ENCODE peak calls at places on chromosomes 16 and 17, in ten cellular contexts. N, R, O, E, L, S, C, I, K and V are unnamed samples.

GRCh38 chr16:14334366-14335105 is 263.4 kb downstream of the MRTFB start:
- DNase-seq in E (no peak), C (peak), R (peak), K (no peak), N (no peak), S (no peak), O (no peak), L (no peak), I (no peak), V (no peak)

GRCh38 chr16:81440888-81441663 is 3.5 kb upstream of the CMIP start:
- DNase-seq in E (no peak), K (no peak), I (no peak), S (no peak), N (no peak), C (no peak), R (no peak), O (no peak), L (no peak), V (no peak)

GRCh38 chr17:1471490-1471889 is 15.5 kb upstream of the CRK start:
- DNase-seq in C (no peak), I (no peak), E (no peak), R (no peak), K (no peak), S (no peak), O (no peak), L (no peak), N (no peak), V (no peak)

GRCh38 chr17:5226940-5227878 is 7.5 kb downstream of the SCIMP start:
- DNase-seq in O (no peak), S (no peak), L (no peak), N (no peak), I (no peak), K (no peak), C (no peak), E (no peak), R (no peak), V (no peak)

GRCh38 chr17:48194097-48194550 is 86.6 kb downstream of the SNX11 start:
- DNase-seq in I (no peak), C (no peak), K (no peak), R (peak), E (no peak), O (no peak), S (no peak), N (no peak), L (no peak), V (no peak)

GRCh38 chr17:21039839-21040575 is 2.8 kb downstream of the USP22 start:
- DNase-seq in N (no peak), E (peak), R (no peak), I (peak), L (peak), C (no peak), S (no peak), K (no peak), O (peak), V (peak)

GRCh38 chr17:17626151-17626805 is 34.8 kb upstream of the PEMT start:
- DNase-seq in N (no peak), I (peak), S (no peak), K (no peak), C (no peak), R (no peak), O (no peak), E (no peak), L (no peak), V (no peak)

GRCh38 chr16:23434380-23434779 is 18.6 kb downstream of the COG7 start:
- DNase-seq in K (no peak), R (no peak), S (no peak), O (peak), N (peak), C (peak), L (no peak), I (peak), E (no peak), V (peak)

GRCh38 chr17:6894206-6894528 is 62.6 kb upstream of the TEKT1 start:
- DNase-seq in S (no peak), N (no peak), K (no peak), I (peak), L (no peak), O (no peak), R (no peak), C (no peak), E (no peak), V (peak)
- TF ChIP-seq CTCF in S (no peak), N (no peak), K (peak), I (peak), L (no peak), O (peak), R (peak), C (peak), E (no peak), V (peak)

GRCh38 chr17:80363120-80363515 is 51.8 kb upstream of the ENDOV start:
- DNase-seq in L (no peak), O (no peak), C (no peak), E (peak), I (no peak), N (peak), R (no peak), S (no peak), K (no peak), V (no peak)

GRCh38 chr17:80360396-80360795 is 54.6 kb upstream of the ENDOV start:
- DNase-seq in K (no peak), S (no peak), I (no peak), L (no peak), C (no peak), O (no peak), N (no peak), E (peak), R (no peak), V (no peak)

GRCh38 chr17:80362428-80363119 is 52.4 kb upstream of the ENDOV start:
- DNase-seq in E (peak), S (no peak), K (no peak), O (no peak), I (no peak), N (peak), R (peak), L (peak), C (peak), V (no peak)

GRCh38 chr17:80363518-80364090 is 51.4 kb upstream of the ENDOV start:
- DNase-seq in K (no peak), O (no peak), C (no peak), R (no peak), S (no peak), E (peak), I (no peak), N (peak), L (no peak), V (no peak)

DNA sequence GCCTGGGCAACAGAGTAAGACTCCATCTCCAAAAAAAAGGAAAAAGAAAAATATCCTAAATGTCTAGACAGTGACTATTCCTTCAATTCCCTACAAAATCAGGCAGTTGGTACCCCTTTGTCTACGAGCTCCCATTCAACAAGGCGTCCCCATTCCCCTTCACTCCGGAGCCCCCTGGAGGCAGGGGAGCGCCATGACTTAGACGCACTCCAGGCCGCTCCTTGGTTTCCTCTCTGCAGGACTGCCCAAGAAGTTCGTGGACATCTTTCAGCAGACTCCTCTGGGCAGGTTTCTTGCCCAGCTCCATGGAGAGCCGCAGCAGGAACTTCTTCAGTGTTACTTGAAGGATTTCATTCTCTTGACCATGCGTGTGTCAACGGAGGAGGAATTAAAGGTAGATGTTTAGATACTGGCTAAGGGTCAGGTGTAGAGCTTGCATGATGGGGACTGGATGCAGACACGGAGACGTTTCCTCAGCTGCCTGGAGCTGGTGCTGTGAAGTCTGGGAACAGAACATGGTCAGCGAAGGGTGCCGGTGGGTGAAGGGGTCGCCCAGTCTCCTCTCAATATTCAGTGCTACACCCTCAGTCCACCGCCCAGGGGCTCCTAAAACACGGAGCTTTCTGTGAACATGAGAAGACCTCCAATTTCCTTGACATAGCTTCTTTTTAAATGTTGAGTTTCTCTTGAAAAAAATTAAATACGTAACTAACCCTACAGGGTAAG is 53.3 kb upstream of the ENDOV start:
- DNase-seq in R (no peak), S (no peak), C (no peak), K (no peak), E (peak), L (no peak), N (no peak), I (peak), O (no peak), V (peak)
- TF ChIP-seq CTCF in R (peak), S (no peak), C (peak), K (peak), E (peak), L (no peak), N (no peak), I (peak), O (peak), V (peak)

GRCh38 chr16:78789556-78789955 is 690.1 kb downstream of the WWOX start:
- DNase-seq in I (no peak), O (no peak), L (no peak), S (no peak), R (no peak), C (no peak), E (no peak), N (no peak), K (no peak), V (no peak)
- TF ChIP-seq CTCF in I (no peak), O (no peak), L (no peak), S (no peak), R (no peak), C (no peak), E (no peak), N (no peak), K (no peak), V (no peak)

DNA sequence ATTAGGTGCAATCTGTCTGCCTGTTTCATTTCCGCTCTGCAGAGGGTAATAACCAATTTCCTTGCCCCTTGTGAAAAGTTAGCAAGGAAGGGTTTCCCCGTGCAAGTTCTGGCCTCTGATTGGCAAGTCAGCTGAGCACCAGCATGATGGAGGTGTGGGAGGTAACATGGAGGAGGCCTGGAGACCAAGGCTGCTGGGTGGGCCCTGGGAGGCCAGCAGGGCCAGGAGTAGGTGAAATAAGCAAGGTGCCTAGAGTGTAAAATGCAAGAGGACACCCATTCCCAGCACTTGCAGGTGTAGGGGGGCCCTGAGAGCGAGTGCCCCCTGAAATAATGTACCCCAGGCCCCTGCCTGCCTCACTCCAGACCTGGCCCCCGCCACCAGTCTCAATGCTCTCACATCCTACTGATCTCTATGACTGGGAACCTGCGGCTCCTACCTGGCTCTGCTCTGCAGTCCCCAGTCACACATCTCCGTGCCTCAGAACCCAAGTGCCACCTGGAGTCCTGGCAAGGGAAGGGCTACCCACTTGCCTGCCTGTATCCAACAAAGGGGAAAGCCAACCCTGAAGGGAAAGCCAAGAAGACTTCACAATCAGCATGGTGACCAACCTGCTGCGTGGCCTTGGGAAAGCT is 116.2 kb downstream of the C16orf78 start:
- DNase-seq in E (peak), N (no peak), C (no peak), L (no peak), S (no peak), K (no peak), R (no peak), I (no peak), O (no peak), V (no peak)
- TF ChIP-seq CTCF in E (no peak), N (no peak), C (no peak), L (no peak), S (no peak), K (no peak), R (no peak), I (no peak), O (no peak), V (no peak)

GRCh38 chr17:27244019-27244418 is 49.9 kb upstream of the WSB1 start:
- DNase-seq in S (no peak), N (no peak), E (no peak), L (no peak), C (no peak), O (no peak), K (no peak), R (no peak), I (no peak), V (no peak)

GRCh38 chr17:27247071-27247957 is 46.6 kb upstream of the WSB1 start:
- DNase-seq in K (no peak), S (no peak), N (peak), E (peak), C (no peak), R (peak), I (no peak), L (no peak), O (peak), V (peak)

GRCh38 chr17:27244481-27245223 is 49.3 kb upstream of the WSB1 start:
- DNase-seq in S (peak), I (peak), N (peak), R (peak), K (no peak), C (peak), E (peak), O (peak), L (peak), V (peak)

GRCh38 chr17:27246537-27246936 is 47.4 kb upstream of the WSB1 start:
- DNase-seq in I (no peak), L (no peak), C (no peak), O (no peak), R (no peak), S (no peak), N (no peak), E (no peak), K (no peak), V (no peak)

DNA sequence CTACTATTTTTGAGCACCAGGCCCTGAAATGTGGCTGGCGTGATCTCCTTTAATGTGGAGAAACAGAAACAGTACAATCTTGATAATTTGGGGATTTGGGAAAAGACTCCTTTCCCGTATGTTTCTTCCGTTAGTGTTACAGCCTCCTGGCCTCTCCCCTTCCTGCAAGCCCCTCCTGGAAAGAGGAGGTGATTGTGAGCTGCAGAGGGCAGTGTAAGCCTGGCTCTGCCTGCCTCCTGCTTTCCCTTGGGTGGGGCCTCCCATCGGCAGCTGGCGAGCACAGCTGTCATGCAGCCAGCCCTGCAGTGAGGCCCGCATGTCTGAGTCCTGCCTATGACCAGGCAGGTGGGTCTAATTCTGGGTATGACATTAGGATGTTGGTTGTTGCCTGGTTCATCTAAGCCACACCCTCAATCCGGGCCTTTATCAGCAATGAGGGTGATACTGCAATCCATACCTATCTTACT is 48.7 kb upstream of the WSB1 start:
- DNase-seq in E (peak), S (peak), O (peak), K (peak), R (peak), C (peak), N (peak), L (peak), I (peak), V (peak)
- TF ChIP-seq CTCF in E (peak), S (peak), O (peak), K (no peak), R (peak), C (peak), N (no peak), L (peak), I (peak), V (peak)

DNA sequence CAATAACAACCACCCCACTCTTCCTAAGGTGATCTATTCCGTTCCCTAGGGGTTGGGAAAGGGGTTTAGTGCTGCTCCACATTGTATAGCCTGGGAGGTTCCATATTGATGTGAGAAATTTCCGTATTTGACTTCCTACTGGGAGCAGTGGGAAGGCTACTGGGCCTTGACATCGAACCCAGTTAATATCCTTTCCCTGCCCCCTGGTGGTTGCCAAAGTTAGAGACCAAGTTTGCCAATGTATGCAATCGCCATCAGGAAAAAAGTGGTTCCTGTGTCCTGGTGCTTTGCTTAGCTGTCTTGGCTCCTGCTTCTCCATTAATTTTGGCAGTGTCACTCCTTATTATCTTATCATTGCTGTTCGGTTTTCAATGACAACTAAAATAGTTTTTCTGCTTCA is 914.9 kb downstream of the KCNJ2 start:
- DNase-seq in R (peak), I (peak), L (no peak), K (no peak), N (peak), O (peak), C (peak), S (no peak), E (no peak), V (peak)
- TF ChIP-seq CTCF in R (peak), I (peak), L (no peak), K (no peak), N (no peak), O (peak), C (peak), S (no peak), E (no peak), V (no peak)

GRCh38 chr16:12898556-12898955 is 2.8 kb upstream of the SHISA9 start:
- DNase-seq in O (peak), R (no peak), L (no peak), E (no peak), K (no peak), S (no peak), I (peak), C (no peak), N (no peak), V (no peak)
- TF ChIP-seq CTCF in O (peak), R (peak), L (no peak), E (no peak), K (no peak), S (no peak), I (peak), C (no peak), N (no peak), V (no peak)

DNA sequence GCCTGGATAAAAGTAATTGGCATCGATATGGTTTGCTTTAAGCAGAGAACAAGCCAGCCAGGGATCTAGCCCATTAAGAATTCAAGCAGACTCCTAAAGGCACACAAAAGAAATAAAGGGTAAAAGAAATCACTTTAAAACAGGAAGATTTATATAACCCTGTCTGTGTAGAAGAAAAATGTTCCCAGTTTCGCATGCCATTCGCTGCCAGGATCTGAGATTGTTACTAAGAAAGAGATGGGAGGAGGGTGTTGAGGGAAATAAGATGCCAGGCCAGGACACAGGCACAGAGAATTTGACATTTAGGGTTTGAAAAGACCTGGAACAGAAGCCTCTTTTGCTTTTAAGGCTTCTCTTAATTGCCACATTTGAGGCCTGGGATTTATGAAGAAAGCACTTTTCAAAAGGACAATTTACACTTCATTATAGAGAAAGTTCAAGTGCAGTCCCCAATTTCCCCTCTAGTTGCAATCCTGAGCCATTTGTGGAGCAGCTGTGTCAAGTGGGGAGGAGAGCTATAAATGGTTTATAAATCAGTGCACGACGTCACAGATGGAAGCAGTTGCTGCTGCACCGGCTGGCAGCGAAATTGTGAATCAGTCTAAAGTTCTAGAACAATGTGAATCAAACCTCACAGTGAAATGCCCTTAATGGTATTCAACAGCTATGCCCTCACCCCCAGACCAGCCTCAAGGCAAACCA is 26.4 kb upstream of the C16orf87 start:
- DNase-seq in O (peak), R (peak), L (no peak), K (no peak), S (no peak), E (no peak), N (peak), I (peak), C (peak), V (peak)
- TF ChIP-seq CTCF in O (peak), R (peak), L (no peak), K (peak), S (no peak), E (peak), N (peak), I (peak), C (peak), V (peak)